ENCODE peak calls at places on chromosomes 6 and 20, in five cellular contexts. O is AG04449, F is foreskin keratinocyte, A is RWPE1, X is cardiac muscle cell. W is an unnamed sample.

GRCh38 chr20:18705490-18705889 is 108.1 kb upstream of the SCP2D1 start:
- DNase-seq in X (peak; percentile 56), A (no peak), F (no peak), O (peak; percentile 93), W (peak; percentile 7)

GRCh38 chr6:131574133-131574532 is 1.1 kb downstream of the ARG1 start:
- DNase-seq in O (no peak), X (no peak), A (no peak), F (no peak), W (no peak)

GRCh38 chr6:107418118-107418517 is 41.2 kb downstream of the PDSS2 start:
- DNase-seq in X (peak; percentile 37), F (no peak), A (no peak), O (no peak), W (peak; percentile 22)

GRCh38 chr20:50813101-50813643 is 18.3 kb downstream of the BCAS4 start:
- DNase-seq in X (no peak), F (no peak), A (no peak), O (no peak), W (no peak)

GRCh38 chr20:10781526-10781925 is 107.7 kb upstream of the JAG1 start:
- DNase-seq in X (no peak), A (no peak), F (no peak), O (no peak), W (no peak)

GRCh38 chr6:52603000-52603795 is 26.3 kb upstream of the TRAM2 start:
- DNase-seq in F (no peak), X (peak; percentile 66), O (no peak), A (no peak), W (peak; percentile 26)

GRCh38 chr6:33426590-33427563 is 7.0 kb downstream of the SYNGAP1 start:
- DNase-seq in F (no peak), A (no peak), O (no peak), X (no peak), W (peak; percentile 31)

GRCh38 chr6:149898966-149899365 is 1.1 kb upstream of the RAET1E start:
- DNase-seq in F (no peak), A (no peak), X (no peak), O (no peak), W (no peak)

GRCh38 chr20:59342017-59342957 is 41.9 kb downstream of the EDN3 start:
- DNase-seq in A (no peak), F (no peak), O (no peak), X (no peak), W (no peak)

GRCh38 chr6:107495196-107495643 is 5.3 kb downstream of the SOBP start:
- DNase-seq in A (no peak), F (no peak), X (peak; percentile 73), O (no peak), W (no peak)

GRCh38 chr6:23874985-23875384 is 251.0 kb upstream of the NRSN1 start:
- DNase-seq in A (no peak), X (no peak), O (no peak), F (no peak), W (no peak)

GRCh38 chr20:3172933-3173581 is at the start of gene LZTS3:
- DNase-seq in A (peak; percentile 73), O (no peak), F (no peak), X (peak; percentile 57), W (peak; percentile 58)

GRCh38 chr6:21771626-21772320 is 178.2 kb downstream of the SOX4 start:
- DNase-seq in A (no peak), F (no peak), O (no peak), X (peak; percentile 43), W (no peak)

GRCh38 chr20:49914310-49915117 is 815 bp downstream of the SPATA2 start:
- DNase-seq in A (no peak), X (no peak), F (no peak), O (no peak), W (peak; percentile 57)

GRCh38 chr20:46230811-46231282 is 77.5 kb downstream of the CDH22 start:
- DNase-seq in X (peak; percentile 68), O (no peak), F (no peak), A (peak; percentile 64), W (peak; percentile 61)

GRCh38 chr20:35497780-35498189 is 31.7 kb downstream of the C20orf173 start:
- DNase-seq in A (no peak), F (no peak), X (peak; percentile 70), O (no peak), W (no peak)

GRCh38 chr6:170038251-170038650 is 252.6 kb downstream of the DLL1 start:
- DNase-seq in A (no peak), F (no peak), O (no peak), X (no peak), W (no peak)

GRCh38 chr6:33616913-33617312 is 4.2 kb upstream of the ITPR3 start:
- DNase-seq in F (no peak), A (no peak), O (no peak), X (peak; percentile 86), W (peak; percentile 66)

GRCh38 chr20:37518606-37519507 is 2.2 kb upstream of the NNAT start:
- DNase-seq in O (no peak), F (no peak), A (no peak), X (no peak), W (no peak)

GRCh38 chr6:90288404-90288803 is 8.2 kb downstream of the BACH2 start:
- DNase-seq in F (no peak), A (no peak), X (no peak), O (no peak), W (no peak)

GRCh38 chr20:44072381-44072780 is 114.6 kb downstream of the JPH2 start:
- DNase-seq in X (no peak), O (no peak), A (no peak), F (no peak), W (no peak)

GRCh38 chr6:19333936-19334335 is 503.2 kb upstream of the ID4 start:
- DNase-seq in X (peak; percentile 26), F (no peak), O (no peak), A (peak; percentile 78), W (peak; percentile 70)

GRCh38 chr6:88629838-88630462 is 333.5 kb downstream of the RNGTT start:
- DNase-seq in O (no peak), X (no peak), A (no peak), F (no peak), W (no peak)

GRCh38 chr20:37711001-37711400 is 17.2 kb downstream of the CTNNBL1 start:
- DNase-seq in F (no peak), X (peak; percentile 79), O (no peak), A (no peak), W (peak; percentile 69)

GRCh38 chr6:15879372-15880261 is 216.8 kb upstream of the DTNBP1 start:
- DNase-seq in F (no peak), X (peak; percentile 79), A (peak; percentile 26), O (no peak), W (peak; percentile 60)

GRCh38 chr6:912871-913663 is 220.1 kb upstream of the EXOC2 start:
- DNase-seq in A (peak; percentile 44), O (no peak), F (peak; percentile 21), X (peak; percentile 16), W (peak; percentile 60)

GRCh38 chr6:101454106-101454676 is 60.7 kb downstream of the GRIK2 start:
- DNase-seq in A (no peak), X (no peak), F (no peak), O (no peak), W (peak; percentile 33)

GRCh38 chr6:70844301-70844700 is 112.6 kb downstream of the B3GAT2 start:
- DNase-seq in F (no peak), X (no peak), A (no peak), O (no peak), W (no peak)

GRCh38 chr6:42532038-42532669 is 31.7 kb upstream of the UBR2 start:
- DNase-seq in A (peak; percentile 69), F (peak; percentile 19), O (no peak), X (peak; percentile 80), W (peak; percentile 73)

GRCh38 chr6:145784683-145785082 is 29.9 kb downstream of the FBXO30 start:
- DNase-seq in X (no peak), A (no peak), O (no peak), F (no peak), W (no peak)

GRCh38 chr6:92124126-92124525 is 1295.2 kb downstream of the EPHA7 start:
- DNase-seq in F (peak; percentile 46), O (no peak), A (peak; percentile 55), X (peak; percentile 16), W (peak; percentile 80)

GRCh38 chr6:35170891-35171290 is 29.8 kb upstream of the TCP11 start:
- DNase-seq in O (no peak), X (no peak), A (no peak), F (no peak), W (no peak)

GRCh38 chr20:23340524-23340923 is 10.1 kb upstream of the NXT1 start:
- DNase-seq in F (no peak), A (peak; percentile 79), O (peak; percentile 21), X (peak; percentile 80), W (peak; percentile 84)

GRCh38 chr6:26754212-26754611 is 94.7 kb upstream of the ZNF322 start:
- DNase-seq in X (no peak), O (no peak), F (no peak), A (no peak), W (no peak)

GRCh38 chr6:10633216-10633615 is 61.2 kb downstream of the C6orf52 start:
- DNase-seq in A (peak; percentile 88), F (peak; percentile 89), O (peak; percentile 44), X (peak; percentile 1), W (peak; percentile 95)

DNA sequence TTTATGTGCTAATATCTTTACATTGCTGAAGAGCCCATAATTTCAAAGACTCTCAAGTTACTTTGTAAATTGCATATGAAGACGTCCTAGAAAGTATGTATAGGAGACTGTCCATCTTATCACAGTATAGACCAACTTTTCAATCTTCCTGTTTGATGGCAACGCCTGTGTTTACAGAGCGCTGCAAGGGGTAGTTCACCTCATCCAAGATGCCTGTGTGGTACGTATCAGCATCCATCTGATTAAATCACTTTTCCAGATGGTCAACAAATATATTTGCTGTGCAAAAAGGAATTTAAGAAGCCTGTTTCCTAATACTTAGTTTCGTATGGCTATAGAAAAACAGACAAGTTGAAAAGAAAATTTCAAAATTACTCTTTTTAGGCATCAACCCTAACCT is 17.9 kb upstream of the PDE10A start:
- DNase-seq in F (no peak), O (no peak), A (no peak), X (no peak), W (no peak)
- TF ChIP-seq CTCF in F (no peak), O (no peak), A (no peak), X (no peak), W (no peak)

GRCh38 chr20:63754008-63754407 is 14.4 kb downstream of the SLC2A4RG start:
- DNase-seq in O (no peak), X (no peak), F (no peak), A (no peak), W (no peak)

GRCh38 chr20:63753381-63753780 is 13.8 kb downstream of the SLC2A4RG start:
- DNase-seq in X (no peak), A (no peak), F (no peak), O (no peak), W (no peak)

GRCh38 chr20:63750807-63751470 is 11.4 kb downstream of the SLC2A4RG start:
- DNase-seq in O (no peak), A (no peak), F (no peak), X (no peak), W (no peak)

GRCh38 chr20:63751471-63752271 is 12.1 kb downstream of the SLC2A4RG start:
- DNase-seq in F (no peak), A (no peak), O (no peak), X (no peak), W (no peak)

GRCh38 chr20:63752411-63753101 is 13.0 kb downstream of the SLC2A4RG start:
- DNase-seq in X (no peak), O (no peak), A (no peak), F (no peak), W (no peak)
- TF ChIP-seq CTCF in X (no peak), O (no peak), A (no peak), F (no peak), W (no peak)

GRCh38 chr6:2999621-3000455 is at the start of gene NQO2:
- DNase-seq in A (peak; percentile 97), F (no peak), X (peak; percentile 91), O (no peak), W (peak; percentile 88)
- TF ChIP-seq CTCF in A (no peak), F (no peak), X (peak; percentile 2), O (no peak), W (no peak)

GRCh38 chr6:133945158-133945557 is 7.9 kb upstream of the TBPL1 start:
- DNase-seq in X (peak; percentile 20), F (no peak), A (no peak), O (no peak), W (peak; percentile 45)
- TF ChIP-seq CTCF in X (no peak), F (no peak), A (no peak), O (no peak), W (peak; percentile 14)